ENCODE peak calls at places on chromosomes 13 and 19, in eight cellular contexts. One of them, this sample, is unnamed.

GRCh38 chr19:4389511-4390016 is 10.8 kb downstream of the SH3GL1 start:
- DNase-seq in colonic mucosa: no peak
- DNase-seq in COR-L47: no peak
- DNase-seq in sciatic nerve: no peak
- DNase-seq in adrenal gland: no peak
- DNase-seq in AG20443: no peak
- DNase-seq in activated gamma-delta T cell treated with Interleukin-2 at 50 U/mL for 16 hours: no peak
- DNase-seq in MV-4-11: no peak
- DNase-seq in this sample: no peak

GRCh38 chr19:41955521-41955920 is 3.6 kb downstream of the RABAC1 start:
- DNase-seq in sciatic nerve: no peak
- DNase-seq in adrenal gland: no peak
- DNase-seq in colonic mucosa: no peak
- DNase-seq in COR-L47: no peak
- DNase-seq in MV-4-11: no peak
- DNase-seq in AG20443: no peak
- DNase-seq in activated gamma-delta T cell treated with Interleukin-2 at 50 U/mL for 16 hours: no peak
- DNase-seq in this sample: no peak

GRCh38 chr13:58960909-58961308 is 1202.8 kb downstream of the DIAPH3 start:
- DNase-seq in colonic mucosa: no peak
- DNase-seq in sciatic nerve: no peak
- DNase-seq in MV-4-11: peak; percentile 34
- DNase-seq in adrenal gland: no peak
- DNase-seq in COR-L47: no peak
- DNase-seq in activated gamma-delta T cell treated with Interleukin-2 at 50 U/mL for 16 hours: no peak
- DNase-seq in AG20443: no peak
- DNase-seq in this sample: peak; percentile 52

GRCh38 chr19:5627395-5627904 is 4.6 kb downstream of the SAFB start:
- DNase-seq in adrenal gland: peak; percentile 71
- DNase-seq in COR-L47: no peak
- DNase-seq in MV-4-11: peak; percentile 99
- DNase-seq in colonic mucosa: peak; percentile 56
- DNase-seq in AG20443: peak; percentile 27
- DNase-seq in sciatic nerve: peak; percentile 76
- DNase-seq in activated gamma-delta T cell treated with Interleukin-2 at 50 U/mL for 16 hours: no peak
- DNase-seq in this sample: no peak

GRCh38 chr19:8610041-8610927 is at the start of gene ADAMTS10:
- DNase-seq in colonic mucosa: peak; percentile 26
- DNase-seq in activated gamma-delta T cell treated with Interleukin-2 at 50 U/mL for 16 hours: peak; percentile 42
- DNase-seq in AG20443: peak; percentile 59
- DNase-seq in COR-L47: no peak
- DNase-seq in adrenal gland: peak; percentile 47
- DNase-seq in sciatic nerve: no peak
- DNase-seq in MV-4-11: no peak
- DNase-seq in this sample: peak; percentile 19

GRCh38 chr13:113616991-113617749 is 32.6 kb downstream of the TFDP1 start:
- DNase-seq in activated gamma-delta T cell treated with Interleukin-2 at 50 U/mL for 16 hours: no peak
- DNase-seq in colonic mucosa: no peak
- DNase-seq in AG20443: no peak
- DNase-seq in adrenal gland: no peak
- DNase-seq in sciatic nerve: no peak
- DNase-seq in MV-4-11: peak; percentile 38
- DNase-seq in COR-L47: peak; percentile 12
- DNase-seq in this sample: peak; percentile 83

GRCh38 chr19:23558541-23558940 is 128.5 kb downstream of the ZNF675 start:
- DNase-seq in activated gamma-delta T cell treated with Interleukin-2 at 50 U/mL for 16 hours: no peak
- DNase-seq in AG20443: no peak
- DNase-seq in MV-4-11: no peak
- DNase-seq in COR-L47: no peak
- DNase-seq in colonic mucosa: no peak
- DNase-seq in sciatic nerve: no peak
- DNase-seq in adrenal gland: no peak
- DNase-seq in this sample: no peak

GRCh38 chr19:14735915-14736314 is 42.4 kb downstream of the ADGRE2 start:
- DNase-seq in activated gamma-delta T cell treated with Interleukin-2 at 50 U/mL for 16 hours: no peak
- DNase-seq in AG20443: no peak
- DNase-seq in adrenal gland: no peak
- DNase-seq in MV-4-11: no peak
- DNase-seq in COR-L47: no peak
- DNase-seq in colonic mucosa: no peak
- DNase-seq in sciatic nerve: no peak
- DNase-seq in this sample: no peak

GRCh38 chr19:313169-313987 is 22.2 kb upstream of the PLPP2 start:
- DNase-seq in MV-4-11: no peak
- DNase-seq in activated gamma-delta T cell treated with Interleukin-2 at 50 U/mL for 16 hours: no peak
- DNase-seq in sciatic nerve: no peak
- DNase-seq in colonic mucosa: no peak
- DNase-seq in AG20443: no peak
- DNase-seq in COR-L47: no peak
- DNase-seq in adrenal gland: no peak
- DNase-seq in this sample: no peak

GRCh38 chr13:113837554-113838355 is 26.1 kb downstream of the GAS6 start:
- DNase-seq in AG20443: peak; percentile 96
- DNase-seq in activated gamma-delta T cell treated with Interleukin-2 at 50 U/mL for 16 hours: no peak
- DNase-seq in COR-L47: peak; percentile 59
- DNase-seq in MV-4-11: peak; percentile 83
- DNase-seq in sciatic nerve: peak; percentile 91
- DNase-seq in adrenal gland: peak; percentile 97
- DNase-seq in colonic mucosa: peak; percentile 86
- DNase-seq in this sample: peak; percentile 76